ENCODE peak calls at places on chromosomes 5 and 9, in eight cellular contexts. One of them, this sample, is unnamed.

GRCh38 chr9:124697326-124698200 is 73.5 kb downstream of the NR6A1 start:
- DNase-seq in AG04450: no peak
- DNase-seq in HT-29: no peak
- DNase-seq in endothelial cell: no peak
- DNase-seq in mucosa of gallbladder: no peak
- DNase-seq in substantia nigra: no peak
- DNase-seq in activated gamma-delta T cell treated with anti-CD3 and anti-CD28 coated beads, Interleukin-2, amount 50 U/mL, for 16 hours: no peak
- DNase-seq in stimulated activated CD8-positive, alpha-beta memory T cell treated with anti-CD3 and anti-CD28 coated beads, Interleukin-7, amount 100 ng/mL, for 24 hours: no peak
- DNase-seq in this sample: no peak

GRCh38 chr9:127455299-127455992 is 4.1 kb downstream of the LRSAM1 start:
- DNase-seq in AG04450: no peak
- DNase-seq in HT-29: peak; percentile 41
- DNase-seq in endothelial cell: peak; percentile 22
- DNase-seq in mucosa of gallbladder: no peak
- DNase-seq in substantia nigra: peak; percentile 9
- DNase-seq in activated gamma-delta T cell treated with anti-CD3 and anti-CD28 coated beads, Interleukin-2, amount 50 U/mL, for 16 hours: no peak
- DNase-seq in stimulated activated CD8-positive, alpha-beta memory T cell treated with anti-CD3 and anti-CD28 coated beads, Interleukin-7, amount 100 ng/mL, for 24 hours: no peak
- DNase-seq in this sample: no peak

GRCh38 chr5:126847318-126848221 is 70.6 kb downstream of the LMNB1 start:
- DNase-seq in AG04450: no peak
- DNase-seq in HT-29: no peak
- DNase-seq in endothelial cell: no peak
- DNase-seq in mucosa of gallbladder: no peak
- DNase-seq in substantia nigra: no peak
- DNase-seq in activated gamma-delta T cell treated with anti-CD3 and anti-CD28 coated beads, Interleukin-2, amount 50 U/mL, for 16 hours: no peak
- DNase-seq in stimulated activated CD8-positive, alpha-beta memory T cell treated with anti-CD3 and anti-CD28 coated beads, Interleukin-7, amount 100 ng/mL, for 24 hours: no peak
- DNase-seq in this sample: no peak

GRCh38 chr9:20322212-20322611 is 300.1 kb downstream of the MLLT3 start:
- DNase-seq in AG04450: no peak
- DNase-seq in HT-29: no peak
- DNase-seq in endothelial cell: no peak
- DNase-seq in mucosa of gallbladder: no peak
- DNase-seq in substantia nigra: no peak
- DNase-seq in activated gamma-delta T cell treated with anti-CD3 and anti-CD28 coated beads, Interleukin-2, amount 50 U/mL, for 16 hours: no peak
- DNase-seq in stimulated activated CD8-positive, alpha-beta memory T cell treated with anti-CD3 and anti-CD28 coated beads, Interleukin-7, amount 100 ng/mL, for 24 hours: no peak
- DNase-seq in this sample: no peak

GRCh38 chr5:91182763-91183162 is 200.4 kb downstream of the ARRDC3 start:
- DNase-seq in AG04450: no peak
- DNase-seq in HT-29: peak; percentile 57
- DNase-seq in endothelial cell: no peak
- DNase-seq in mucosa of gallbladder: no peak
- DNase-seq in substantia nigra: no peak
- DNase-seq in activated gamma-delta T cell treated with anti-CD3 and anti-CD28 coated beads, Interleukin-2, amount 50 U/mL, for 16 hours: no peak
- DNase-seq in stimulated activated CD8-positive, alpha-beta memory T cell treated with anti-CD3 and anti-CD28 coated beads, Interleukin-7, amount 100 ng/mL, for 24 hours: no peak
- DNase-seq in this sample: no peak

GRCh38 chr5:7869474-7870136 is 657 bp downstream of the MTRR start:
- DNase-seq in AG04450: no peak
- DNase-seq in HT-29: peak; percentile 36
- DNase-seq in endothelial cell: peak; percentile 26
- DNase-seq in mucosa of gallbladder: no peak
- DNase-seq in substantia nigra: no peak
- DNase-seq in activated gamma-delta T cell treated with anti-CD3 and anti-CD28 coated beads, Interleukin-2, amount 50 U/mL, for 16 hours: no peak
- DNase-seq in stimulated activated CD8-positive, alpha-beta memory T cell treated with anti-CD3 and anti-CD28 coated beads, Interleukin-7, amount 100 ng/mL, for 24 hours: no peak
- DNase-seq in this sample: no peak

GRCh38 chr5:154860765-154861164 is 2.3 kb downstream of the CNOT8 start:
- DNase-seq in AG04450: no peak
- DNase-seq in HT-29: no peak
- DNase-seq in endothelial cell: no peak
- DNase-seq in mucosa of gallbladder: no peak
- DNase-seq in substantia nigra: no peak
- DNase-seq in activated gamma-delta T cell treated with anti-CD3 and anti-CD28 coated beads, Interleukin-2, amount 50 U/mL, for 16 hours: no peak
- DNase-seq in stimulated activated CD8-positive, alpha-beta memory T cell treated with anti-CD3 and anti-CD28 coated beads, Interleukin-7, amount 100 ng/mL, for 24 hours: no peak
- DNase-seq in this sample: no peak

GRCh38 chr5:154421868-154422267 is 23.9 kb upstream of the SAP30L start:
- DNase-seq in AG04450: no peak
- DNase-seq in HT-29: peak; percentile 25
- DNase-seq in endothelial cell: peak; percentile 48
- DNase-seq in mucosa of gallbladder: no peak
- DNase-seq in substantia nigra: no peak
- DNase-seq in activated gamma-delta T cell treated with anti-CD3 and anti-CD28 coated beads, Interleukin-2, amount 50 U/mL, for 16 hours: no peak
- DNase-seq in stimulated activated CD8-positive, alpha-beta memory T cell treated with anti-CD3 and anti-CD28 coated beads, Interleukin-7, amount 100 ng/mL, for 24 hours: no peak
- DNase-seq in this sample: no peak

GRCh38 chr5:84381501-84382362 is 2.9 kb downstream of the EDIL3 start:
- DNase-seq in AG04450: no peak
- DNase-seq in HT-29: no peak
- DNase-seq in endothelial cell: no peak
- DNase-seq in mucosa of gallbladder: peak; percentile 17
- DNase-seq in substantia nigra: no peak
- DNase-seq in activated gamma-delta T cell treated with anti-CD3 and anti-CD28 coated beads, Interleukin-2, amount 50 U/mL, for 16 hours: no peak
- DNase-seq in stimulated activated CD8-positive, alpha-beta memory T cell treated with anti-CD3 and anti-CD28 coated beads, Interleukin-7, amount 100 ng/mL, for 24 hours: no peak
- DNase-seq in this sample: no peak

GRCh38 chr5:153802419-153802818 is 236.3 kb downstream of the FAM114A2 start:
- DNase-seq in AG04450: no peak
- DNase-seq in HT-29: no peak
- DNase-seq in endothelial cell: no peak
- DNase-seq in mucosa of gallbladder: no peak
- DNase-seq in substantia nigra: no peak
- DNase-seq in activated gamma-delta T cell treated with anti-CD3 and anti-CD28 coated beads, Interleukin-2, amount 50 U/mL, for 16 hours: no peak
- DNase-seq in stimulated activated CD8-positive, alpha-beta memory T cell treated with anti-CD3 and anti-CD28 coated beads, Interleukin-7, amount 100 ng/mL, for 24 hours: no peak
- DNase-seq in this sample: no peak

This sample was measured in ecto neural progenitor cell.